ENCODE peak calls at places on chromosomes 13 and 19, in eight cellular contexts. D is esophagus muscularis mucosa, N is suprapubic skin, E is stomach, T is breast epithelium, L is prostate gland, F is GM12878, K is HCT116. X is an unnamed sample.

GRCh38 chr13:61670384-61671161 is 254.9 kb upstream of the PCDH20 start:
- DNase-seq in D (no peak), N (no peak), E (no peak), T (no peak), L (no peak), F (no peak), K (no peak), X (no peak)

GRCh38 chr13:85970727-85971126 is 171.5 kb upstream of the SLITRK6 start:
- DNase-seq in D (no peak), N (no peak), E (no peak), T (no peak), L (no peak), F (no peak), K (no peak), X (no peak)

GRCh38 chr19:46862974-46863632 is 2.3 kb downstream of the ARHGAP35 start:
- DNase-seq in D (no peak), N (peak; percentile 40), E (no peak), T (no peak), L (no peak), F (no peak), K (no peak), X (no peak)

GRCh38 chr13:43116242-43116641 is 92.9 kb downstream of the DNAJC15 start:
- DNase-seq in D (no peak), N (no peak), E (no peak), T (no peak), L (no peak), F (no peak), K (no peak), X (no peak)

GRCh38 chr19:29098863-29099481 is 114.0 kb downstream of the UQCRFS1 start:
- DNase-seq in D (peak; percentile 92), N (peak; percentile 88), E (peak; percentile 31), T (no peak), L (no peak), F (no peak), K (no peak), X (peak; percentile 82)

GRCh38 chr19:3575260-3575741 is 2.6 kb downstream of the HMG20B start:
- DNase-seq in D (no peak), N (no peak), E (peak; percentile 42), T (no peak), L (no peak), F (no peak), K (no peak), X (no peak)

GRCh38 chr13:24306632-24307031 is 2.7 kb upstream of the C1QTNF9 start:
- DNase-seq in D (no peak), N (no peak), E (no peak), T (no peak), L (no peak), F (no peak), K (no peak), X (no peak)

GRCh38 chr13:43089912-43090498 is 66.6 kb downstream of the DNAJC15 start:
- DNase-seq in D (no peak), N (no peak), E (no peak), T (no peak), L (no peak), F (no peak), K (no peak), X (no peak)

GRCh38 chr13:95300625-95301134 is 571 bp downstream of the ABCC4 start:
- DNase-seq in D (no peak), N (peak; percentile 67), E (peak; percentile 30), T (no peak), L (peak; percentile 66), F (no peak), K (peak; percentile 23), X (no peak)

GRCh38 chr13:98267080-98267912 is 90.2 kb upstream of the RNF113B start:
- DNase-seq in D (no peak), N (no peak), E (peak; percentile 60), T (no peak), L (no peak), F (peak; percentile 33), K (no peak), X (peak; percentile 52)

GRCh38 chr13:114088863-114089262 is 43.6 kb downstream of the RASA3 start:
- DNase-seq in D (no peak), N (peak; percentile 45), E (no peak), T (peak; percentile 28), L (no peak), F (no peak), K (no peak), X (no peak)

GRCh38 chr19:28065026-28065425 is 1147.9 kb downstream of the UQCRFS1 start:
- DNase-seq in D (no peak), N (no peak), E (no peak), T (no peak), L (no peak), F (no peak), K (no peak), X (no peak)

GRCh38 chr19:28063702-28064101 is 1149.2 kb downstream of the UQCRFS1 start:
- DNase-seq in D (no peak), N (no peak), E (no peak), T (no peak), L (no peak), F (no peak), K (no peak), X (no peak)

GRCh38 chr19:28066161-28066560 is 1146.8 kb downstream of the UQCRFS1 start:
- DNase-seq in D (no peak), N (no peak), E (no peak), T (no peak), L (no peak), F (no peak), K (no peak), X (no peak)

GRCh38 chr19:28066988-28067387 is 1146.0 kb downstream of the UQCRFS1 start:
- DNase-seq in D (no peak), N (no peak), E (no peak), T (no peak), L (no peak), F (no peak), K (no peak), X (peak; percentile 49)

GRCh38 chr19:28067882-28068281 is 1145.1 kb downstream of the UQCRFS1 start:
- DNase-seq in D (no peak), N (no peak), E (no peak), T (no peak), L (no peak), F (peak; percentile 68), K (no peak), X (no peak)
- TF ChIP-seq POLR2A in D (no peak), N (no peak), E (no peak), T (no peak), L (no peak), F (no peak), K (no peak), X (no peak)

GRCh38 chr19:23526302-23526701 is 131.0 kb upstream of the ZNF91 start:
- DNase-seq in D (no peak), N (no peak), E (no peak), T (no peak), L (no peak), F (no peak), K (no peak), X (no peak)

GRCh38 chr19:23525265-23525862 is 130.1 kb upstream of the ZNF91 start:
- DNase-seq in D (no peak), N (no peak), E (no peak), T (no peak), L (no peak), F (no peak), K (no peak), X (no peak)

GRCh38 chr19:23522431-23522830 is 127.2 kb upstream of the ZNF91 start:
- DNase-seq in D (no peak), N (no peak), E (no peak), T (no peak), L (no peak), F (no peak), K (no peak), X (no peak)

GRCh38 chr19:23521471-23521870 is 126.2 kb upstream of the ZNF91 start:
- DNase-seq in D (no peak), N (no peak), E (no peak), T (no peak), L (no peak), F (no peak), K (no peak), X (no peak)

GRCh38 chr19:23523863-23524262 is 128.6 kb upstream of the ZNF91 start:
- DNase-seq in D (no peak), N (no peak), E (no peak), T (no peak), L (no peak), F (no peak), K (no peak), X (no peak)
- H3K9me3 ChIP-seq in D (no peaks in the 10 kb centered on the region), N (peaks cover 3% of the 10 kb centered on the region), E (no peaks in the 10 kb centered on the region), T (peaks cover 4% of the 10 kb centered on the region), L (no peaks in the 10 kb centered on the region), F (no peaks in the 10 kb centered on the region), K (peaks cover 34% of the 10 kb centered on the region), X (peaks cover 10% of the 10 kb centered on the region)

DNA sequence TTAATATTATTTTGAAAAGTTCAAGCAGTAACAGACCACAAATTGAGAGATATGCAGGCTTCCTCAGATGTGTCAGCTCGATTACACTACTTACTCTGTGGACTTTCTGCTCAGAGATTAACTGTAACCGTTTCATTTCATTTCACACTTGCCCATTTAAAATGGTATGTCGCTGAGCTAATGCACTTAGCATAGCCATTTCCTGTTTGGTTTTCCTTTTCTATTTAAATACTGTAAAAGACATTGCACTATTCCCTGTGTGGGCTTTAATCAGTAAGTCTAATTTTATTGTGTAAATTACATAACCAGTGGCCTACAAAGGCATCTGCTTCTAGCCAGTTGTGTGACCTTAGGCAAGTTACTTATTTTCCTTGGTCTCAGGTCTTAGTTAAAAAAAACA is 237.6 kb downstream of the LACC1 start:
- DNase-seq in D (peak; percentile 5), N (no peak), E (no peak), T (no peak), L (no peak), F (no peak), K (no peak), X (no peak)
- TF ChIP-seq POLR2AphosphoS5 in D (no peak), N (no peak), E (no peak), T (no peak), L (no peak), F (no peak), K (no peak), X (no peak)

GRCh38 chr19:8041553-8041952 is 11.0 kb upstream of the CCL25 start:
- DNase-seq in D (no peak), N (no peak), E (no peak), T (no peak), L (no peak), F (no peak), K (no peak), X (no peak)

GRCh38 chr19:8042900-8043299 is 9.7 kb upstream of the CCL25 start:
- DNase-seq in D (no peak), N (no peak), E (no peak), T (no peak), L (no peak), F (no peak), K (no peak), X (no peak)

GRCh38 chr19:8045872-8046568 is 6.5 kb upstream of the CCL25 start:
- DNase-seq in D (no peak), N (no peak), E (no peak), T (no peak), L (no peak), F (no peak), K (no peak), X (no peak)

GRCh38 chr19:8046569-8047165 is 5.9 kb upstream of the CCL25 start:
- DNase-seq in D (no peak), N (no peak), E (no peak), T (no peak), L (no peak), F (no peak), K (no peak), X (no peak)

DNA sequence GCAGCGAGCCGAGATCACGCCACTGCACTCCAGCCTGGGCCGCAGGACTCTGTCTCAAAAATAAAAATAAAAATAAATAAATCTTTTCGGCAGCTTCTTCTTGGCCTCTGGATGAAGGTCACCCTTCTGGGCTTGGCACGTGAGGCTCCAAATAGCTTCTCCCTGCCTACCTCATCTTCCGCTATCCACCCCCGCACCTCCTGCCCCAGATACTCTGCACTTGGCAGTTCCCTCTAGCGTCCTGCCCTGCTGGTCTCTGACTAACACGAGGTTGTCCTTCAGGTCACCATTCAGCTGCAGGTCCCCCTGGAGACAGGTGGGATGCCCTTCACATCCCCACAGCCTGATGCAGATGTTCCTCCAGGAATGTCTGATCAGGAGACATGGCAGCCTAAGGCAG is 8.5 kb upstream of the CCL25 start:
- DNase-seq in D (no peak), N (no peak), E (no peak), T (no peak), L (no peak), F (no peak), K (no peak), X (no peak)
- TF ChIP-seq POLR2A in D (no peak), N (no peak), E (no peak), T (no peak), L (no peak), F (no peak), K (no peak), X (no peak)